ENCODE peak calls at places on chromosomes 7 and 10, in ten cellular contexts. A, C, G, Z, P, D, N, V, T and K are unnamed samples.

GRCh38 chr10:61475449-61475873 is 22.3 kb upstream of the TMEM26 start:
- DNase-seq in A (peak; percentile 5), C (peak; percentile 9), G (no peak), Z (peak; percentile 5), P (no peak), D (no peak), N (no peak), V (peak; percentile 71), T (no peak), K (no peak)

GRCh38 chr10:97400665-97401454 is at the start of gene RRP12:
- DNase-seq in A (peak; percentile 97), C (peak; percentile 99), G (peak; percentile 99), Z (peak; percentile 96), P (peak; percentile 67), D (peak; percentile 86), N (peak; percentile 95), V (peak; percentile 98), T (peak; percentile 95), K (peak; percentile 40)

GRCh38 chr10:62109532-62110293 is 158.9 kb downstream of the RTKN2 start:
- DNase-seq in A (no peak), C (peak; percentile 92), G (no peak), Z (no peak), P (no peak), D (no peak), N (no peak), V (no peak), T (no peak), K (no peak)

GRCh38 chr7:40329601-40330153 is 194.9 kb downstream of the SUGCT start:
- DNase-seq in A (peak; percentile 75), C (no peak), G (peak; percentile 9), Z (peak; percentile 51), P (no peak), D (no peak), N (no peak), V (peak; percentile 74), T (no peak), K (peak; percentile 11)

GRCh38 chr10:96683065-96683464 is 37.2 kb downstream of the PIK3AP1 start:
- DNase-seq in A (no peak), C (no peak), G (no peak), Z (peak; percentile 51), P (no peak), D (no peak), N (no peak), V (peak; percentile 8), T (no peak), K (no peak)

GRCh38 chr7:98598846-98599615 is 18.1 kb upstream of the NPTX2 start:
- DNase-seq in A (peak; percentile 52), C (no peak), G (no peak), Z (no peak), P (no peak), D (no peak), N (peak; percentile 66), V (no peak), T (no peak), K (no peak)

GRCh38 chr7:94276797-94277196 is 117.9 kb upstream of the COL1A2 start:
- DNase-seq in A (peak; percentile 64), C (peak; percentile 30), G (peak; percentile 53), Z (peak; percentile 14), P (no peak), D (no peak), N (no peak), V (peak; percentile 65), T (no peak), K (peak; percentile 9)

GRCh38 chr7:157926107-157926506 is 589.3 kb downstream of the DNAJB6 start:
- DNase-seq in A (no peak), C (no peak), G (no peak), Z (no peak), P (no peak), D (no peak), N (no peak), V (no peak), T (no peak), K (no peak)

GRCh38 chr7:135174941-135175340 is 4.4 kb upstream of the CYREN start:
- DNase-seq in A (no peak), C (no peak), G (no peak), Z (no peak), P (no peak), D (no peak), N (no peak), V (no peak), T (no peak), K (no peak)

GRCh38 chr7:72805526-72806494 is 22.2 kb downstream of the TYW1B start:
- DNase-seq in A (no peak), C (peak; percentile 99), G (no peak), Z (peak; percentile 17), P (no peak), D (no peak), N (no peak), V (peak; percentile 33), T (no peak), K (no peak)

GRCh38 chr10:24259365-24260125 is 50.6 kb downstream of the KIAA1217 start:
- DNase-seq in A (no peak), C (no peak), G (no peak), Z (no peak), P (no peak), D (no peak), N (no peak), V (no peak), T (no peak), K (no peak)

GRCh38 chr7:128022631-128023532 is 8.4 kb downstream of the LRRC4 start:
- DNase-seq in A (no peak), C (peak; percentile 71), G (peak; percentile 15), Z (peak; percentile 67), P (no peak), D (no peak), N (no peak), V (peak; percentile 66), T (no peak), K (no peak)

GRCh38 chr10:117092386-117092785 is 45.7 kb downstream of the VAX1 start:
- DNase-seq in A (no peak), C (no peak), G (no peak), Z (no peak), P (no peak), D (no peak), N (no peak), V (no peak), T (no peak), K (no peak)